ENCODE peak calls at places on chromosomes 2 and 18, in four cellular contexts. Q, I, Z and B are unnamed samples.

GRCh38 chr2:28610583-28611201 is 114.8 kb downstream of the PLB1 start:
- DNase-seq in Q (peak; percentile 89), I (no peak), Z (no peak), B (no peak)

GRCh38 chr2:19214682-19215391 is 143.6 kb downstream of the OSR1 start:
- DNase-seq in Q (no peak), I (no peak), Z (no peak), B (no peak)

GRCh38 chr2:75200140-75200985 is 1.0 kb upstream of the TACR1 start:
- DNase-seq in Q (peak; percentile 28), I (peak; percentile 47), Z (no peak), B (peak; percentile 75)

GRCh38 chr18:62128157-62128556 is 58.7 kb downstream of the PIGN start:
- DNase-seq in Q (peak; percentile 61), I (peak; percentile 39), Z (no peak), B (no peak)

GRCh38 chr18:26772691-26773090 is 92.8 kb downstream of the AQP4 start:
- DNase-seq in Q (no peak), I (no peak), Z (no peak), B (no peak)

GRCh38 chr2:119249855-119250775 is 26.5 kb downstream of the STEAP3 start:
- DNase-seq in Q (no peak), I (no peak), Z (no peak), B (no peak)

GRCh38 chr2:108927405-108927804 is 61.6 kb downstream of the EDAR start:
- DNase-seq in Q (no peak), I (no peak), Z (no peak), B (no peak)

GRCh38 chr2:107588960-107589542 is 237.6 kb upstream of the RGPD4 start:
- DNase-seq in Q (no peak), I (peak; percentile 86), Z (no peak), B (no peak)

GRCh38 chr2:98842136-98842535 is 93.9 kb downstream of the CRACDL start:
- DNase-seq in Q (no peak), I (no peak), Z (no peak), B (no peak)

GRCh38 chr2:197028230-197028629 is 101.7 kb upstream of the PGAP1 start:
- DNase-seq in Q (peak; percentile 50), I (no peak), Z (no peak), B (no peak)

GRCh38 chr2:26716769-26717168 is 24.2 kb downstream of the KCNK3 start:
- DNase-seq in Q (no peak), I (no peak), Z (no peak), B (no peak)

GRCh38 chr2:177171418-177171865 is 41.2 kb upstream of the HNRNPA3 start:
- DNase-seq in Q (no peak), I (no peak), Z (no peak), B (no peak)

GRCh38 chr18:59067873-59068272 is 71.8 kb upstream of the SEC11C start:
- DNase-seq in Q (no peak), I (peak; percentile 55), Z (no peak), B (peak; percentile 64)

GRCh38 chr2:112646102-112646719 is 472 bp downstream of the SLC20A1 start:
- DNase-seq in Q (no peak), I (peak; percentile 51), Z (no peak), B (peak; percentile 80)

GRCh38 chr18:21820035-21820810 is 79.6 kb downstream of the MIB1 start:
- DNase-seq in Q (peak; percentile 35), I (peak; percentile 96), Z (no peak), B (peak; percentile 41)

GRCh38 chr2:241924069-241924908 is 54.8 kb downstream of the RTP5 start:
- DNase-seq in Q (no peak), I (no peak), Z (no peak), B (no peak)

GRCh38 chr2:77149565-77149964 is 372.6 kb downstream of the LRRTM4 start:
- DNase-seq in Q (no peak), I (no peak), Z (no peak), B (no peak)

GRCh38 chr2:105757361-105757933 is 12.7 kb downstream of the NCK2 start:
- DNase-seq in Q (no peak), I (no peak), Z (no peak), B (no peak)

GRCh38 chr2:158124896-158125295 is 23.2 kb downstream of the UPP2 start:
- DNase-seq in Q (no peak), I (no peak), Z (no peak), B (no peak)

GRCh38 chr2:30979822-30980245 is 158.4 kb downstream of the GALNT14 start:
- DNase-seq in Q (peak; percentile 53), I (peak; percentile 61), Z (no peak), B (no peak)

GRCh38 chr2:145043399-145043834 is 523.5 kb upstream of the ZEB2 start:
- DNase-seq in Q (no peak), I (peak; percentile 1), Z (no peak), B (no peak)

GRCh38 chr18:48902856-48903601 is 47.7 kb downstream of the SMAD7 start:
- DNase-seq in Q (no peak), I (no peak), Z (no peak), B (no peak)

GRCh38 chr2:64143154-64144056 is 815 bp downstream of the PELI1 start:
- DNase-seq in Q (peak; percentile 24), I (peak; percentile 30), Z (peak; percentile 58), B (peak; percentile 71)

GRCh38 chr2:242085941-242086621 is 216.6 kb downstream of the RTP5 start:
- DNase-seq in Q (peak; percentile 17), I (peak; percentile 21), Z (no peak), B (no peak)

GRCh38 chr2:55311444-55311870 is 42.4 kb upstream of the MTIF2 start:
- DNase-seq in Q (peak; percentile 83), I (no peak), Z (no peak), B (peak; percentile 14)

GRCh38 chr2:197673606-197674005 is 1.8 kb downstream of the RFTN2 start:
- DNase-seq in Q (no peak), I (no peak), Z (no peak), B (no peak)

GRCh38 chr2:98559581-98559980 is 48.7 kb downstream of the COA5 start:
- DNase-seq in Q (peak; percentile 17), I (no peak), Z (no peak), B (no peak)

GRCh38 chr18:48300463-48300961 is 108.7 kb downstream of the ZBTB7C start:
- DNase-seq in Q (no peak), I (no peak), Z (no peak), B (no peak)

GRCh38 chr2:64762301-64762997 is 108.7 kb upstream of the SERTAD2 start:
- DNase-seq in Q (no peak), I (no peak), Z (no peak), B (no peak)

GRCh38 chr2:218006741-218007140 is 3.9 kb upstream of the TNS1 start:
- DNase-seq in Q (peak; percentile 86), I (no peak), Z (no peak), B (no peak)

GRCh38 chr2:157628282-157628531 is 457 bp downstream of the ACVR1C start:
- DNase-seq in Q (no peak), I (no peak), Z (no peak), B (no peak)

GRCh38 chr2:200777275-200777674 is 34.4 kb upstream of the BZW1 start:
- DNase-seq in Q (no peak), I (no peak), Z (no peak), B (no peak)

GRCh38 chr2:121080013-121080772 is 204.8 kb downstream of the TFCP2L1 start:
- DNase-seq in Q (peak; percentile 15), I (peak; percentile 66), Z (no peak), B (peak; percentile 75)

GRCh38 chr2:4909486-4909885 is 782.7 kb upstream of the SOX11 start:
- DNase-seq in Q (no peak), I (no peak), Z (no peak), B (no peak)